ENCODE peak calls at places on chromosomes 6 and 20, in seven cellular contexts. One of them, this sample, is unnamed.

GRCh38 chr6:48141975-48142374 is 31.0 kb upstream of the PTCHD4 start:
- DNase-seq in hepatocyte: no peak
- DNase-seq in GM13976: no peak
- DNase-seq in lower lobe of right lung: no peak
- DNase-seq in colonic mucosa: no peak
- DNase-seq in kidney: no peak
- DNase-seq in AG09319: no peak
- DNase-seq in this sample: no peak

GRCh38 chr6:65569505-65569904 is 137.5 kb downstream of the EYS start:
- DNase-seq in hepatocyte: no peak
- DNase-seq in GM13976: no peak
- DNase-seq in lower lobe of right lung: no peak
- DNase-seq in colonic mucosa: no peak
- DNase-seq in kidney: no peak
- DNase-seq in AG09319: no peak
- DNase-seq in this sample: no peak

GRCh38 chr20:25360631-25361286 is 29.9 kb downstream of the ABHD12 start:
- DNase-seq in hepatocyte: no peak
- DNase-seq in GM13976: peak; percentile 47
- DNase-seq in lower lobe of right lung: no peak
- DNase-seq in colonic mucosa: no peak
- DNase-seq in kidney: no peak
- DNase-seq in AG09319: no peak
- DNase-seq in this sample: peak; percentile 32

GRCh38 chr20:3698511-3699436 is 13.6 kb downstream of the SIGLEC1 start:
- DNase-seq in hepatocyte: no peak
- DNase-seq in GM13976: no peak
- DNase-seq in lower lobe of right lung: no peak
- DNase-seq in colonic mucosa: no peak
- DNase-seq in kidney: peak; percentile 64
- DNase-seq in AG09319: no peak
- DNase-seq in this sample: no peak

GRCh38 chr6:89886378-89887120 is 7.7 kb upstream of the GJA10 start:
- DNase-seq in hepatocyte: no peak
- DNase-seq in GM13976: peak; percentile 24
- DNase-seq in lower lobe of right lung: no peak
- DNase-seq in colonic mucosa: no peak
- DNase-seq in kidney: no peak
- DNase-seq in AG09319: no peak
- DNase-seq in this sample: no peak

GRCh38 chr20:18717062-18717461 is 96.5 kb upstream of the SCP2D1 start:
- DNase-seq in hepatocyte: no peak
- DNase-seq in GM13976: no peak
- DNase-seq in lower lobe of right lung: no peak
- DNase-seq in colonic mucosa: no peak
- DNase-seq in kidney: no peak
- DNase-seq in AG09319: no peak
- DNase-seq in this sample: no peak

GRCh38 chr6:31510007-31510406 is 12.1 kb downstream of the MICB start:
- DNase-seq in hepatocyte: no peak
- DNase-seq in GM13976: no peak
- DNase-seq in lower lobe of right lung: no peak
- DNase-seq in colonic mucosa: no peak
- DNase-seq in kidney: no peak
- DNase-seq in AG09319: no peak
- DNase-seq in this sample: no peak

GRCh38 chr20:50957798-50958732 is at the start of gene DPM1:
- DNase-seq in hepatocyte: peak; percentile 93
- DNase-seq in GM13976: peak; percentile 91
- DNase-seq in lower lobe of right lung: peak; percentile 89
- DNase-seq in colonic mucosa: peak; percentile 91
- DNase-seq in kidney: peak; percentile 93
- DNase-seq in AG09319: peak; percentile 73
- DNase-seq in this sample: peak; percentile 85

GRCh38 chr20:60784321-60784720 is 467.7 kb upstream of the CDH4 start:
- DNase-seq in hepatocyte: no peak
- DNase-seq in GM13976: no peak
- DNase-seq in lower lobe of right lung: no peak
- DNase-seq in colonic mucosa: no peak
- DNase-seq in kidney: no peak
- DNase-seq in AG09319: no peak
- DNase-seq in this sample: no peak

GRCh38 chr6:90369024-90369519 is 72.4 kb upstream of the BACH2 start:
- DNase-seq in hepatocyte: peak; percentile 93
- DNase-seq in GM13976: peak; percentile 68
- DNase-seq in lower lobe of right lung: no peak
- DNase-seq in colonic mucosa: peak; percentile 21
- DNase-seq in kidney: no peak
- DNase-seq in AG09319: peak; percentile 98
- DNase-seq in this sample: peak; percentile 78

DNA sequence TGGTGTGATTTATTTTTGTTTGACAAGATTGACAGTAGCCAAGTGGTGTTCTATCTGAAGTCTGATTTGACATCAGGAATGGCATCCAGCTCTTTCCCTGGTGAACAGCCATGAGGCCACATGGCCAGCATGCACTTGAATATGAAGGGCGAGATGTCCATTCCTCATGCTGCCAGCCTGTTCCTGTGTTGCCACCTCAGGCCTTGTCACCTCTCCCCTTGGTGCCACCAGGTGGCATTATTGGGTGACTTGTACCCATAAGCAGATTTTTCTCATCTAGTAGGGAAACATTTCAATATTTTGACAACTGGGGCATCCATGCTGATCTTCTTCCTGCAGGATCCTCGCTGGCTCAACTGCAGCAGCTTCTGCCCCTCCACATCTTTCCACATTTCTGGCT is 199.1 kb downstream of the ERMARD start:
- DNase-seq in hepatocyte: no peak
- DNase-seq in GM13976: no peak
- DNase-seq in lower lobe of right lung: no peak
- DNase-seq in colonic mucosa: no peak
- DNase-seq in kidney: no peak
- DNase-seq in AG09319: no peak
- DNase-seq in this sample: no peak
- TF ChIP-seq CTCF in hepatocyte: no peak
- TF ChIP-seq CTCF in GM13976: peak; percentile 19
- TF ChIP-seq CTCF in lower lobe of right lung: peak; percentile 44
- TF ChIP-seq CTCF in colonic mucosa: peak; percentile 35
- TF ChIP-seq CTCF in kidney: no peak
- TF ChIP-seq CTCF in AG09319: peak; percentile 37
- TF ChIP-seq CTCF in this sample: no peak

GRCh38 chr6:4157506-4157905 is 22.1 kb upstream of the ECI2 start:
- DNase-seq in hepatocyte: no peak
- DNase-seq in GM13976: no peak
- DNase-seq in lower lobe of right lung: no peak
- DNase-seq in colonic mucosa: no peak
- DNase-seq in kidney: no peak
- DNase-seq in AG09319: no peak
- DNase-seq in this sample: no peak
- TF ChIP-seq CTCF in hepatocyte: no peak
- TF ChIP-seq CTCF in GM13976: no peak
- TF ChIP-seq CTCF in lower lobe of right lung: no peak
- TF ChIP-seq CTCF in colonic mucosa: no peak
- TF ChIP-seq CTCF in kidney: no peak
- TF ChIP-seq CTCF in AG09319: no peak
- TF ChIP-seq CTCF in this sample: no peak

DNA sequence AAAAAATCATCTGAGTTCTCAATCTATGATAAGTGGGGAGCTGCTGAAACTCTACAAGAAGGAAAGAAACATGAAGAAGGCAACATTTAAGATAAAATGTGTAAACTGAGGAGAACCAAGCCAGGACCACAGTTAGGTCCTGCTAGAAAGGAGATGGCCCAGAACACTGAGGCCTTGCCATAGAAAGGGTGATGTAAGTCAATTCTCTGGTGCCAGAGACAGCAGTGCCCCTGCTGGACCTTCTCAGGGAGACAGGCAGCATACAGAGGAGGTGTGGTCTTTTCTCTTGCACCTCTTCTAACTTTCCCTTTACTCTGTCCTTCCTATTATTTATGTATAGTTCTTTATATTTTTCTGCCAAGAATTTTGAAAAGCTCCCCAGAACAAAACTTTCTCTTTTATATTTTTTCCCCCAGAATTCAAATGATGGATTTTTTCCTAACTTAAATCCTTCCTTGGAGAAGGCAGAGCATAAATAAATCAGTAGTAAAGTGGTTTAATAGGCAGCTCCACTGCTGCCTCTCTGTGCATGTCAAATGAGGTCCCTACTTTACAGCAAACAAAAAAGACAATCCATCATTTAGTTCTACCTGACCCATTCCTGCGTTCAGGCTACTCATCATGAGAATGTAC is 9.0 kb downstream of the UQCC2 start:
- DNase-seq in hepatocyte: peak; percentile 65
- DNase-seq in GM13976: peak; percentile 59
- DNase-seq in lower lobe of right lung: peak; percentile 48
- DNase-seq in colonic mucosa: no peak
- DNase-seq in kidney: peak; percentile 40
- DNase-seq in AG09319: no peak
- DNase-seq in this sample: no peak
- TF ChIP-seq CTCF in hepatocyte: peak; percentile 50
- TF ChIP-seq CTCF in GM13976: no peak
- TF ChIP-seq CTCF in lower lobe of right lung: peak; percentile 54
- TF ChIP-seq CTCF in colonic mucosa: no peak
- TF ChIP-seq CTCF in kidney: no peak
- TF ChIP-seq CTCF in AG09319: peak; percentile 73
- TF ChIP-seq CTCF in this sample: no peak

DNA sequence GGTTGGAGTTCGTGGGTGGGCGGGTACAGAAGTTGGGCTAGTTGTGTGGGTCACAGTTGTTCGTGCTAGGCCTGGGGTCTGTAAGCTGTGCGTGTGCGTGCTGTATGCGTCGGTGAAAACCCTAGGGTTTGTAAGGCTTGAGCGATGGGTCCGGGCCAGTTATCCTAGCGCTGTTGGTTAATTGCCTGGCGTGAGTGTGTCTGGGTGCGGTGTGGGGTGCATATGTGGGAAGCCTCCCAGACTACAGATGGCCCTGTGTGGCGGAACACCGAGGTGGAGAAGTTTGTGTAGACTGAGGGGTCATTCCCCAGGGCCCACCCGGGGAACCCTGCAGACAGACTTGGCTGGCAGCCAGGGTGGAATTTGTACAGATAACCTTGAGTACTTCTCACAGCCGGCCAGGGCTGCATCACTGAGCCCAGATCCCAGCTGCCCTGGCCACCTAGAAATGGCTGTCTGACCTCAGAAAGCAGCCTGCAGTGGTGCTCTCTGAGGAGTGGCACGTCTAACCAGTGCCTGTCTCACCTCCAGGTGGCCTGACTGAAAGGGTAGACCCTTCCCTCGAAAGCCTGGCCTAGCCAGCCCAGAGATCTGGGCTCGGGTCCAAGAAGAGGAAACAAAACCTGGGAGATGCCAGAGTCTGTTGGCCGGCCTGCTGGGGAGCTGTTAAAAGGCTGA is 1.8 kb downstream of the TGIF2 start:
- DNase-seq in hepatocyte: peak; percentile 74
- DNase-seq in GM13976: peak; percentile 50
- DNase-seq in lower lobe of right lung: peak; percentile 59
- DNase-seq in colonic mucosa: peak; percentile 67
- DNase-seq in kidney: peak; percentile 78
- DNase-seq in AG09319: no peak
- DNase-seq in this sample: peak; percentile 41
- TF ChIP-seq CTCF in hepatocyte: no peak
- TF ChIP-seq CTCF in GM13976: no peak
- TF ChIP-seq CTCF in lower lobe of right lung: no peak
- TF ChIP-seq CTCF in colonic mucosa: no peak
- TF ChIP-seq CTCF in kidney: no peak
- TF ChIP-seq CTCF in AG09319: no peak
- TF ChIP-seq CTCF in this sample: no peak

GRCh38 chr20:23165964-23166363 is 79.8 kb upstream of the CD93 start:
- DNase-seq in hepatocyte: no peak
- DNase-seq in GM13976: no peak
- DNase-seq in lower lobe of right lung: no peak
- DNase-seq in colonic mucosa: no peak
- DNase-seq in kidney: no peak
- DNase-seq in AG09319: no peak
- DNase-seq in this sample: no peak

GRCh38 chr20:23164176-23164601 is 78.1 kb upstream of the CD93 start:
- DNase-seq in hepatocyte: peak; percentile 72
- DNase-seq in GM13976: no peak
- DNase-seq in lower lobe of right lung: no peak
- DNase-seq in colonic mucosa: peak; percentile 73
- DNase-seq in kidney: no peak
- DNase-seq in AG09319: no peak
- DNase-seq in this sample: no peak

GRCh38 chr20:23163562-23163961 is 77.4 kb upstream of the CD93 start:
- DNase-seq in hepatocyte: no peak
- DNase-seq in GM13976: no peak
- DNase-seq in lower lobe of right lung: no peak
- DNase-seq in colonic mucosa: peak; percentile 18
- DNase-seq in kidney: no peak
- DNase-seq in AG09319: no peak
- DNase-seq in this sample: no peak

GRCh38 chr20:23166563-23166962 is 80.4 kb upstream of the CD93 start:
- DNase-seq in hepatocyte: no peak
- DNase-seq in GM13976: no peak
- DNase-seq in lower lobe of right lung: no peak
- DNase-seq in colonic mucosa: no peak
- DNase-seq in kidney: no peak
- DNase-seq in AG09319: no peak
- DNase-seq in this sample: no peak

GRCh38 chr20:23165307-23165750 is 79.2 kb upstream of the CD93 start:
- DNase-seq in hepatocyte: peak; percentile 52
- DNase-seq in GM13976: no peak
- DNase-seq in lower lobe of right lung: peak; percentile 20
- DNase-seq in colonic mucosa: peak; percentile 74
- DNase-seq in kidney: no peak
- DNase-seq in AG09319: no peak
- DNase-seq in this sample: no peak
- TF ChIP-seq CTCF in hepatocyte: no peak
- TF ChIP-seq CTCF in GM13976: no peak
- TF ChIP-seq CTCF in lower lobe of right lung: no peak
- TF ChIP-seq CTCF in colonic mucosa: no peak
- TF ChIP-seq CTCF in kidney: no peak
- TF ChIP-seq CTCF in AG09319: no peak
- TF ChIP-seq CTCF in this sample: no peak

DNA sequence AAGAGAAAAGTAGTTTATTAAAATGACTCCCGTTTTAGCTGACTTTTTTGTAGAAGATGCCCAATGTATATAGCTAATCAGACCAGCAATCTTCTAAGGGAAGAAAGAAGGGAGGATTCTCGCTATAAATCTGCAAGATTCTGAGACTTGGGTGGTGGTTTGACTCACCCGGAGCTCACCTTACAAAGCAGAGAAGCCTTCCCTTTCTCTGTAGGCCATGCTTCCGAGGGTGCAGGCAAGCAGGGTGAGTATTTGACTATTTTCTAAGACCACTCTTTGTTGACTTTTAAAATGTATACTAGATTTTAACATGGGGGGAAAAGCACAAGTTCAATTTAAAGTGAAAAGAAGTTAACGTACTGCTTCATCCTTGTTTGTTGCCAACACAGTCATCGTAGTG is 2.7 kb downstream of the OLIG3 start:
- DNase-seq in hepatocyte: no peak
- DNase-seq in GM13976: no peak
- DNase-seq in lower lobe of right lung: no peak
- DNase-seq in colonic mucosa: no peak
- DNase-seq in kidney: no peak
- DNase-seq in AG09319: no peak
- DNase-seq in this sample: peak; percentile 25
- TF ChIP-seq CTCF in hepatocyte: no peak
- TF ChIP-seq CTCF in GM13976: no peak
- TF ChIP-seq CTCF in lower lobe of right lung: no peak
- TF ChIP-seq CTCF in colonic mucosa: no peak
- TF ChIP-seq CTCF in kidney: no peak
- TF ChIP-seq CTCF in AG09319: no peak
- TF ChIP-seq CTCF in this sample: no peak

GRCh38 chr20:10611357-10611756 is 62.4 kb downstream of the JAG1 start:
- DNase-seq in hepatocyte: peak; percentile 35
- DNase-seq in GM13976: peak; percentile 45
- DNase-seq in lower lobe of right lung: no peak
- DNase-seq in colonic mucosa: no peak
- DNase-seq in kidney: peak; percentile 74
- DNase-seq in AG09319: no peak
- DNase-seq in this sample: peak; percentile 36
- TF ChIP-seq CTCF in hepatocyte: peak; percentile 31
- TF ChIP-seq CTCF in GM13976: peak; percentile 41
- TF ChIP-seq CTCF in lower lobe of right lung: peak; percentile 55
- TF ChIP-seq CTCF in colonic mucosa: peak; percentile 29
- TF ChIP-seq CTCF in kidney: peak; percentile 32
- TF ChIP-seq CTCF in AG09319: peak; percentile 30
- TF ChIP-seq CTCF in this sample: no peak

This sample was measured in GM20000.